ENCODE peak calls at places on chromosomes 4 and X, in four cellular contexts. One of them, this sample, is unnamed.

GRCh38 chrX:95860127-95860526 is 824.5 kb upstream of the DIAPH2 start:
- DNase-seq in stomach: no peak
- DNase-seq in CD8-positive, alpha-beta T cell: no peak
- DNase-seq in right cardiac atrium: no peak
- DNase-seq in this sample: no peak

GRCh38 chrX:50067435-50068292 is 133.1 kb downstream of the AKAP4 start:
- DNase-seq in stomach: no peak
- DNase-seq in CD8-positive, alpha-beta T cell: no peak
- DNase-seq in right cardiac atrium: no peak
- DNase-seq in this sample: peak; percentile 65

GRCh38 chr4:109977854-109978501 is 65.3 kb downstream of the EGF start:
- DNase-seq in stomach: no peak
- DNase-seq in CD8-positive, alpha-beta T cell: no peak
- DNase-seq in right cardiac atrium: no peak
- DNase-seq in this sample: no peak

GRCh38 chr4:55444822-55445221 is 49.1 kb downstream of the TMEM165 start:
- DNase-seq in CD8-positive, alpha-beta T cell: no peak
- DNase-seq in right cardiac atrium: no peak
- DNase-seq in stomach: no peak
- DNase-seq in this sample: no peak

GRCh38 chr4:173185832-173186545 is 17.4 kb downstream of the GALNT7 start:
- DNase-seq in CD8-positive, alpha-beta T cell: no peak
- DNase-seq in stomach: no peak
- DNase-seq in right cardiac atrium: no peak
- DNase-seq in this sample: peak; percentile 42

GRCh38 chrX:9352683-9353430 is 112.0 kb upstream of the TBL1X start:
- DNase-seq in CD8-positive, alpha-beta T cell: no peak
- DNase-seq in right cardiac atrium: no peak
- DNase-seq in stomach: peak; percentile 49
- DNase-seq in this sample: peak; percentile 28

GRCh38 chr4:90718926-90719325 is 591.7 kb downstream of the CCSER1 start:
- DNase-seq in right cardiac atrium: peak; percentile 12
- DNase-seq in stomach: no peak
- DNase-seq in CD8-positive, alpha-beta T cell: no peak
- DNase-seq in this sample: no peak

GRCh38 chr4:102500371-102501175 is 586 bp upstream of the NFKB1 start:
- DNase-seq in stomach: peak; percentile 50
- DNase-seq in right cardiac atrium: peak; percentile 90
- DNase-seq in CD8-positive, alpha-beta T cell: peak; percentile 16
- DNase-seq in this sample: peak; percentile 66

GRCh38 chr4:7434766-7435150 is at the start of gene PSAPL1:
- DNase-seq in right cardiac atrium: no peak
- DNase-seq in CD8-positive, alpha-beta T cell: no peak
- DNase-seq in stomach: peak; percentile 74
- DNase-seq in this sample: peak; percentile 30

GRCh38 chr4:177127658-177128057 is 182.0 kb upstream of the NEIL3 start:
- DNase-seq in CD8-positive, alpha-beta T cell: no peak
- DNase-seq in right cardiac atrium: no peak
- DNase-seq in stomach: no peak
- DNase-seq in this sample: no peak

DNA sequence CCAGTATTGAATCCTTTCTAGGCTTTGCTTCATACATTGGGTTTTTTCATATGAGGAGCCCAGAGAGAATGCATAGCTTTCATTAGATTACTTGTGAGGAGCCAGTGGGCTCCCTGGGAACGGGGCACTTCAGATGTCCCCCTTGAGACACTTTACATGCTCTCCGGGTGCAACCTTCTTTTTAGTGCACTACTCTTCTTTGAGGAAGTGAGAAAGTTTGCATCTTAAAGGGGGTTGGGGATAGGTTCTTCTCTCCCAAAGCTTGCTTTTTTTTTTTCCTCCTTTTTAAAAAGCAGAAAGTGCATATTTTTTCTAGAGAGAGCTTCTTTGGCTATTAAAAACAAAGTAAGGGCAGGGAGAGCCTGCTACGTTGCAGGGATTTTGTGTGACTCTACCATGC is 4.3 kb downstream of the HADH start:
- DNase-seq in stomach: no peak
- DNase-seq in right cardiac atrium: no peak
- DNase-seq in CD8-positive, alpha-beta T cell: no peak
- DNase-seq in this sample: no peak
- H3K4me1 ChIP-seq in stomach: peaks cover 72% of the 10 kb centered on the region
- H3K4me1 ChIP-seq in right cardiac atrium: peaks cover 10% of the 10 kb centered on the region
- H3K4me1 ChIP-seq in CD8-positive, alpha-beta T cell: peaks cover 25% of the 10 kb centered on the region
- H3K4me1 ChIP-seq in this sample: peaks cover 26% of the 10 kb centered on the region

GRCh38 chrX:83186632-83187031 is 321.5 kb upstream of the POU3F4 start:
- DNase-seq in CD8-positive, alpha-beta T cell: no peak
- DNase-seq in right cardiac atrium: no peak
- DNase-seq in stomach: no peak
- DNase-seq in this sample: no peak
- H3K9me3 ChIP-seq in CD8-positive, alpha-beta T cell: no peaks in the 10 kb centered on the region
- H3K9me3 ChIP-seq in right cardiac atrium: no peaks in the 10 kb centered on the region
- H3K9me3 ChIP-seq in stomach: no peaks in the 10 kb centered on the region
- H3K9me3 ChIP-seq in this sample: no peaks in the 10 kb centered on the region

GRCh38 chr4:176044589-176044951 is 21.1 kb upstream of the WDR17 start:
- DNase-seq in right cardiac atrium: no peak
- DNase-seq in stomach: no peak
- DNase-seq in CD8-positive, alpha-beta T cell: no peak
- DNase-seq in this sample: no peak
- H3K4me3 ChIP-seq in right cardiac atrium: no peak overlapping the region
- H3K4me3 ChIP-seq in stomach: no peak overlapping the region
- H3K4me3 ChIP-seq in CD8-positive, alpha-beta T cell: no peak overlapping the region
- H3K4me3 ChIP-seq in this sample: no peak overlapping the region

GRCh38 chrX:71958281-71958675 is 47.6 kb downstream of the NHSL2 start:
- DNase-seq in stomach: no peak
- DNase-seq in CD8-positive, alpha-beta T cell: no peak
- DNase-seq in right cardiac atrium: no peak
- DNase-seq in this sample: no peak
- H3K4me1 ChIP-seq in stomach: no peaks in the 10 kb centered on the region
- H3K4me1 ChIP-seq in CD8-positive, alpha-beta T cell: no peaks in the 10 kb centered on the region
- H3K4me1 ChIP-seq in right cardiac atrium: peaks cover 3% of the 10 kb centered on the region
- H3K4me1 ChIP-seq in this sample: no peaks in the 10 kb centered on the region

GRCh38 chrX:18624599-18624998 is 47.3 kb downstream of the RS1 start:
- DNase-seq in stomach: no peak
- DNase-seq in right cardiac atrium: no peak
- DNase-seq in CD8-positive, alpha-beta T cell: no peak
- DNase-seq in this sample: no peak
- H3K9me3 ChIP-seq in stomach: no peaks in the 10 kb centered on the region
- H3K9me3 ChIP-seq in right cardiac atrium: no peaks in the 10 kb centered on the region
- H3K9me3 ChIP-seq in CD8-positive, alpha-beta T cell: no peaks in the 10 kb centered on the region
- H3K9me3 ChIP-seq in this sample: no peaks in the 10 kb centered on the region

GRCh38 chr4:145804134-145804533 is 124.2 kb downstream of the C4orf51 start:
- DNase-seq in stomach: no peak
- DNase-seq in CD8-positive, alpha-beta T cell: no peak
- DNase-seq in right cardiac atrium: no peak
- DNase-seq in this sample: no peak

GRCh38 chr4:145805490-145805889 is 125.5 kb downstream of the C4orf51 start:
- DNase-seq in CD8-positive, alpha-beta T cell: no peak
- DNase-seq in right cardiac atrium: peak; percentile 61
- DNase-seq in stomach: no peak
- DNase-seq in this sample: no peak

GRCh38 chr4:145808848-145809512 is 129.0 kb downstream of the C4orf51 start:
- DNase-seq in right cardiac atrium: no peak
- DNase-seq in stomach: no peak
- DNase-seq in CD8-positive, alpha-beta T cell: no peak
- DNase-seq in this sample: no peak

GRCh38 chr4:145812902-145813301 is 125.7 kb downstream of the ZNF827 start:
- DNase-seq in stomach: no peak
- DNase-seq in CD8-positive, alpha-beta T cell: no peak
- DNase-seq in right cardiac atrium: no peak
- DNase-seq in this sample: no peak

GRCh38 chr4:145808021-145808650 is 128.2 kb downstream of the C4orf51 start:
- DNase-seq in CD8-positive, alpha-beta T cell: no peak
- DNase-seq in right cardiac atrium: no peak
- DNase-seq in stomach: no peak
- DNase-seq in this sample: no peak
- H3K4me3 ChIP-seq in CD8-positive, alpha-beta T cell: no peak overlapping the region
- H3K4me3 ChIP-seq in right cardiac atrium: no peak overlapping the region
- H3K4me3 ChIP-seq in stomach: no peak overlapping the region
- H3K4me3 ChIP-seq in this sample: no peak overlapping the region